ENCODE peak calls at places on chromosomes 16 and 17, in five cellular contexts. L, E, J, A and C are unnamed samples.

GRCh38 chr16:48347980-48348379 is 37.2 kb downstream of the SIAH1 start:
- DNase-seq in L (no peak), E (no peak), J (no peak), A (no peak), C (no peak)

GRCh38 chr16:83742076-83742475 is 65.7 kb upstream of the HSBP1 start:
- DNase-seq in L (no peak), E (no peak), J (no peak), A (no peak), C (no peak)

GRCh38 chr16:55495616-55496289 is 13.1 kb upstream of the LPCAT2 start:
- DNase-seq in L (no peak), E (no peak), J (no peak), A (no peak), C (no peak)

GRCh38 chr16:27481282-27481934 is 68.3 kb downstream of the GTF3C1 start:
- DNase-seq in L (no peak), E (no peak), J (no peak), A (no peak), C (no peak)

GRCh38 chr17:63830904-63831491 is 3.5 kb upstream of the FTSJ3 start:
- DNase-seq in L (no peak), E (no peak), J (no peak), A (no peak), C (no peak)

GRCh38 chr16:22001591-22001990 is 675 bp upstream of the PDZD9 start:
- DNase-seq in L (no peak), E (no peak), J (no peak), A (no peak), C (no peak)

GRCh38 chr16:89598199-89598598 is 15.2 kb upstream of the DPEP1 start:
- DNase-seq in L (no peak), E (no peak), J (no peak), A (peak; percentile 71), C (no peak)

GRCh38 chr17:20955437-20956323 is 87.1 kb downstream of the USP22 start:
- DNase-seq in L (no peak), E (no peak), J (no peak), A (no peak), C (no peak)

GRCh38 chr16:71552698-71553503 is 24.0 kb downstream of the TAT start:
- DNase-seq in L (no peak), E (no peak), J (no peak), A (peak; percentile 42), C (no peak)

GRCh38 chr17:38789185-38789584 is 10.2 kb downstream of the PIP4K2B start:
- DNase-seq in L (no peak), E (no peak), J (no peak), A (no peak), C (no peak)

GRCh38 chr17:38663125-38663751 is 11.5 kb downstream of the EPOP start:
- DNase-seq in L (no peak), E (no peak), J (peak; percentile 74), A (peak; percentile 88), C (peak; percentile 72)

GRCh38 chr17:74354123-74354522 is 7.5 kb downstream of the BTBD17 start:
- DNase-seq in L (no peak), E (peak; percentile 30), J (peak; percentile 83), A (peak; percentile 82), C (peak; percentile 57)

GRCh38 chr17:7745748-7746470 is 28.4 kb downstream of the DNAH2 start:
- DNase-seq in L (no peak), E (no peak), J (peak; percentile 11), A (peak; percentile 70), C (no peak)

GRCh38 chr17:48597775-48598631 is 4.4 kb upstream of the HOXB5 start:
- DNase-seq in L (no peak), E (peak; percentile 63), J (no peak), A (no peak), C (peak; percentile 90)

GRCh38 chr16:84635702-84636101 is 12.6 kb upstream of the KLHL36 start:
- DNase-seq in L (no peak), E (no peak), J (no peak), A (no peak), C (peak; percentile 9)

GRCh38 chr17:1643293-1643998 is 2.1 kb downstream of the SCARF1 start:
- DNase-seq in L (no peak), E (peak; percentile 55), J (no peak), A (peak; percentile 49), C (peak; percentile 91)

GRCh38 chr17:66466421-66466820 is 164.0 kb downstream of the PRKCA start:
- DNase-seq in L (no peak), E (no peak), J (no peak), A (no peak), C (no peak)
- H3K27ac ChIP-seq in L (peak overlapping the region; percentile 1), E (no peak overlapping the region), J (no peak overlapping the region), A (peak overlapping the region; percentile 75), C (no peak overlapping the region)

GRCh38 chr17:40111221-40112128 is 10.3 kb upstream of the MSL1 start:
- DNase-seq in L (no peak), E (peak; percentile 93), J (peak; percentile 94), A (peak; percentile 91), C (peak; percentile 81)
- TF ChIP-seq POLR2A in L (no peak), E (peak; percentile 94), J (no peak), A (no peak), C (no peak)

GRCh38 chr17:71667661-71668060 is 453.2 kb upstream of the SOX9 start:
- DNase-seq in L (no peak), E (no peak), J (no peak), A (no peak), C (no peak)

GRCh38 chr17:71668807-71669206 is 452.0 kb upstream of the SOX9 start:
- DNase-seq in L (no peak), E (no peak), J (no peak), A (no peak), C (no peak)

GRCh38 chr17:71664867-71665266 is 456.0 kb upstream of the SOX9 start:
- DNase-seq in L (no peak), E (no peak), J (no peak), A (no peak), C (no peak)

GRCh38 chr17:71666047-71666446 is 454.8 kb upstream of the SOX9 start:
- DNase-seq in L (no peak), E (no peak), J (no peak), A (no peak), C (no peak)
- H3K4me1 ChIP-seq in L (no peaks in the 10 kb centered on the region), E (no peaks in the 10 kb centered on the region), J (no peaks in the 10 kb centered on the region), A (no peaks in the 10 kb centered on the region), C (no peaks in the 10 kb centered on the region)

GRCh38 chr16:1475552-1476114 is 805 bp upstream of the CLCN7 start:
- DNase-seq in L (no peak), E (no peak), J (no peak), A (no peak), C (no peak)

GRCh38 chr16:1474471-1474795 is 395 bp downstream of the CLCN7 start:
- DNase-seq in L (no peak), E (no peak), J (peak; percentile 49), A (no peak), C (no peak)

GRCh38 chr16:1474047-1474446 is 781 bp downstream of the CLCN7 start:
- DNase-seq in L (no peak), E (no peak), J (peak; percentile 41), A (no peak), C (no peak)

GRCh38 chr16:1472974-1473373 is 1.9 kb downstream of the CLCN7 start:
- DNase-seq in L (no peak), E (no peak), J (peak; percentile 83), A (no peak), C (no peak)

GRCh38 chr16:1474796-1475551 is at the start of gene CLCN7:
- DNase-seq in L (peak; percentile 59), E (peak; percentile 93), J (peak; percentile 96), A (peak; percentile 92), C (peak; percentile 96)
- H3K27ac ChIP-seq in L (peak within 1 kb of the TSS; percentile 83), E (peak within 1 kb of the TSS; percentile 35), J (peak within 1 kb of the TSS; percentile 97), A (peak within 1 kb of the TSS; percentile 98), C (peak within 1 kb of the TSS; percentile 98)

DNA sequence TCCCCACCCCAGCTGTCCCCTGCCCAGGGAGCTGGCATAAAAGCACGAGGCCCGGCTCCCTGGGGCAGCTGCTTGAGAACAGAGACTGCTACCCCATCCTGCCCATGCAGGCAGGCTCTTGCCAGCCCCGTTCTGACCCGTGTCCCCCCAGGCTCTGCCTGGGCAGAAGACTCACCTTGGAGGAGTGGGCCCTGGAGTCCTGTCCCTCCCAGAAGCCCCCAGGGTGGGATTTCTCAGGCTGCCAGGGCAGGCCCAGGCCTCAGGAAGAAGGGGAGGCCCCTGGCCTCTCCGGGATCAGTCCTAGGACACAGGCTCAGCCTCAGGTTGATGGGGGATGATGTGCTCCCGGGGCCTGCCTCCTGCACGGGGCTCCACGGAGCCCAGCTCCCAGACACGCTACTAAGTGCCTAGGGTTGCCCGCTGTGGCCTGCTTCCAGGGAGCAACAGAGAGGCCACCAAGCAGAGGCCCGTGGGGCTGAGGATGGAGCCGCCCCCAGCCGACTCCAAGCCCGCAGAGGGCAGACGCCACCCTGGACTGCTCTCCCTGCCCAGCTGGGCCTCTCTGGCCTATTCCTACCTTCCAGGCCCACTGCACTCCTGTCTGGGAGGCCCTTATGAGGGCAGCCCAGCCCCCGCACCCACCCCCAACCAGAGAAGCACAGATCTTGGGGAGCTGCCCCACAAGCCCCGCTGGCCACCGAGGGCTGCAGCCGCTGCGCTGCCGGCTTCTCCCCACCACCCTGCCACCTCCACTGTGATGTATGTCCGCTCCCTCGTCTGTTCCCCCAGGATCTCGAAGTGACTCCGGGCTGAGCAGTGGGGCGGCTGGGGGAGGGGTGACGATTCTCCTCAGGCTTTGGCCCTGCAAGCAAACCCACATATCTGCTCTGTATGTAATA is 1.7 kb downstream of the NME3 start:
- DNase-seq in L (no peak), E (no peak), J (no peak), A (no peak), C (no peak)
- TF ChIP-seq POLR2A in L (no peak), E (no peak), J (peak; percentile 53), A (no peak), C (no peak)

DNA sequence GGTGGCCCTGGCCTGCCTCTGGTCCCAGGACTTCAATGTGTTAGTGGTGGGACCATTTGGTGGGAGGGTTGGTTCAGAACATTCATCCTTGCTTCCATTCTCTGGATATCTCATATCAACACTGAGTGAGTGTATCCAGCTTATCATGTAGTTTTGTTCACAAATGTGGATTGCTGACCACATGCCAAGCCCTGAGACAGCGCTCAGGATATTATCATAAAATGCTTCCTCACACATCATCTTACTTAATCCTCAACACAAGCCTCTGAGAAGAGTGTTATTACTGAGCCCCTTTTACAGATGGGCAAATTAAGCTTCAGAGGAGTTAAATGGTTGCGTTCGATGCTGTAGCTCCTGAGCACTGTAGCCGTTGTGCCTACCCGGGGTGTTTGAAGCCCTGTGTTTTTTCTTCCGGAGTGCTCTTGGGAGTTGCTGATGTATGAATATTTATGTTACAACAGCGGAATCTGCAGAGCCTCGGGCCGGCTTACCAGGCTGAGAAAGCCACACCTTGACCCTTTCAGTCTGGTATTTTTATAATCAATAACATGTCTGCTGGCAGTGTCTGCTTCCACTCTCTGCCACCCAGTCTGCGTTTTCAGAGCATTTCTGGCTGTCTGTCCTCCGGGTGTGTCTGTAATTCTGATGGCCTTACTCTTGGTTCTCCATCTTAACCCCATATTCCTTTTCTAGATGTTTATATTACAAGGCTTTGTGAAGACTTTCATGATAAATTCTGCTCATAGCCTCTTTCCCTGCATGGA is 2.8 kb downstream of the GLP2R start:
- DNase-seq in L (no peak), E (no peak), J (no peak), A (no peak), C (no peak)
- H3K4me1 ChIP-seq in L (no peaks in the 10 kb centered on the region), E (no peaks in the 10 kb centered on the region), J (no peaks in the 10 kb centered on the region), A (peaks cover 28% of the 10 kb centered on the region), C (no peaks in the 10 kb centered on the region)

GRCh38 chr17:78870621-78871020 is 30.0 kb upstream of the USP36 start:
- DNase-seq in L (no peak), E (no peak), J (no peak), A (no peak), C (no peak)
- H3K27ac ChIP-seq in L (no peak overlapping the region), E (no peak overlapping the region), J (no peak overlapping the region), A (no peak overlapping the region), C (no peak overlapping the region)